ENCODE peak calls at places on chromosomes 5 and 9, in four cellular contexts. One of them, this sample, is unnamed.
A peak's percentile ranks its signal among the peaks of the same experiment; 100 is the strongest.

GRCh38 chr5:142977363-142978051 is 207.3 kb downstream of the ARHGAP26 start:
- DNase-seq in head of caudate nucleus: no peak
- DNase-seq in left colon: no peak
- DNase-seq in NCI-H2029 treated with DMSO at 0.1 percent for 48 hours: no peak
- DNase-seq in this sample: no peak

GRCh38 chr5:142609142-142609541 is 76.7 kb downstream of the FGF1 start:
- DNase-seq in head of caudate nucleus: no peak
- DNase-seq in left colon: no peak
- DNase-seq in NCI-H2029 treated with DMSO at 0.1 percent for 48 hours: no peak
- DNase-seq in this sample: no peak

GRCh38 chr5:78661691-78662090 is 13.1 kb upstream of the LHFPL2 start:
- DNase-seq in head of caudate nucleus: no peak
- DNase-seq in left colon: no peak
- DNase-seq in NCI-H2029 treated with DMSO at 0.1 percent for 48 hours: no peak
- DNase-seq in this sample: no peak

GRCh38 chr5:120405291-120405864 is 58.7 kb upstream of the PRR16 start:
- DNase-seq in head of caudate nucleus: no peak
- DNase-seq in left colon: no peak
- DNase-seq in NCI-H2029 treated with DMSO at 0.1 percent for 48 hours: no peak
- DNase-seq in this sample: no peak

GRCh38 chr5:79544136-79544535 is 30.2 kb upstream of the HOMER1 start:
- DNase-seq in head of caudate nucleus: no peak
- DNase-seq in left colon: no peak
- DNase-seq in NCI-H2029 treated with DMSO at 0.1 percent for 48 hours: no peak
- DNase-seq in this sample: no peak

GRCh38 chr5:139831624-139832023 is 36.0 kb downstream of the PSD2 start:
- DNase-seq in head of caudate nucleus: no peak
- DNase-seq in left colon: no peak
- DNase-seq in NCI-H2029 treated with DMSO at 0.1 percent for 48 hours: no peak
- DNase-seq in this sample: no peak

GRCh38 chr9:124309665-124310064 is 51.9 kb downstream of the NEK6 start:
- DNase-seq in head of caudate nucleus: no peak
- DNase-seq in left colon: no peak
- DNase-seq in NCI-H2029 treated with DMSO at 0.1 percent for 48 hours: no peak
- DNase-seq in this sample: peak; percentile 71

GRCh38 chr9:133761641-133762248 is 23.6 kb upstream of the SARDH start:
- DNase-seq in head of caudate nucleus: no peak
- DNase-seq in left colon: no peak
- DNase-seq in NCI-H2029 treated with DMSO at 0.1 percent for 48 hours: no peak
- DNase-seq in this sample: peak; percentile 14

GRCh38 chr5:135890867-135891266 is 4.8 kb downstream of the IL9 start:
- DNase-seq in head of caudate nucleus: no peak
- DNase-seq in left colon: no peak
- DNase-seq in NCI-H2029 treated with DMSO at 0.1 percent for 48 hours: no peak
- DNase-seq in this sample: no peak

GRCh38 chr9:21684831-21685362 is 117.5 kb upstream of the MTAP start:
- DNase-seq in head of caudate nucleus: no peak
- DNase-seq in left colon: no peak
- DNase-seq in NCI-H2029 treated with DMSO at 0.1 percent for 48 hours: peak; percentile 69
- DNase-seq in this sample: no peak

GRCh38 chr5:45507174-45507573 is 189.0 kb downstream of the HCN1 start:
- DNase-seq in head of caudate nucleus: no peak
- DNase-seq in left colon: no peak
- DNase-seq in NCI-H2029 treated with DMSO at 0.1 percent for 48 hours: peak; percentile 77
- DNase-seq in this sample: no peak

GRCh38 chr9:79684711-79685575 is 113.2 kb downstream of the TLE4 start:
- DNase-seq in head of caudate nucleus: no peak
- DNase-seq in left colon: no peak
- DNase-seq in NCI-H2029 treated with DMSO at 0.1 percent for 48 hours: no peak
- DNase-seq in this sample: no peak

GRCh38 chr5:176319827-176320554 is 41.6 kb downstream of the KIAA1191 start:
- DNase-seq in head of caudate nucleus: no peak
- DNase-seq in left colon: no peak
- DNase-seq in NCI-H2029 treated with DMSO at 0.1 percent for 48 hours: no peak
- DNase-seq in this sample: no peak

GRCh38 chr9:6564868-6565267 is 80.7 kb downstream of the GLDC start:
- DNase-seq in head of caudate nucleus: no peak
- DNase-seq in left colon: no peak
- DNase-seq in NCI-H2029 treated with DMSO at 0.1 percent for 48 hours: no peak
- DNase-seq in this sample: no peak

GRCh38 chr9:136688274-136689107 is 1.2 kb upstream of the AGPAT2 start:
- DNase-seq in head of caudate nucleus: no peak
- DNase-seq in left colon: no peak
- DNase-seq in NCI-H2029 treated with DMSO at 0.1 percent for 48 hours: no peak
- DNase-seq in this sample: no peak

GRCh38 chr5:612498-613424 is 621 bp downstream of the CEP72 start:
- DNase-seq in head of caudate nucleus: no peak
- DNase-seq in left colon: no peak
- DNase-seq in NCI-H2029 treated with DMSO at 0.1 percent for 48 hours: no peak
- DNase-seq in this sample: no peak

GRCh38 chr9:133370680-133371079 is 5.2 kb downstream of the SURF4 start:
- DNase-seq in head of caudate nucleus: no peak
- DNase-seq in left colon: no peak
- DNase-seq in NCI-H2029 treated with DMSO at 0.1 percent for 48 hours: no peak
- DNase-seq in this sample: no peak

GRCh38 chr9:71609453-71609840 is 158.9 kb downstream of the CEMIP2 start:
- DNase-seq in head of caudate nucleus: no peak
- DNase-seq in left colon: no peak
- DNase-seq in NCI-H2029 treated with DMSO at 0.1 percent for 48 hours: no peak
- DNase-seq in this sample: no peak

This sample was measured in H9.